ENCODE peak calls at places on chromosomes 13 and 19, in four cellular contexts. Q is K562, B is GM12878, W is HepG2. T is an unnamed sample.

GRCh38 chr19:13579388-13580060 is 73.2 kb upstream of the CACNA1A start:
- DNase-seq in Q (no peak), B (no peak), W (no peak), T (no peak)

GRCh38 chr19:11995174-11995573 is 30.3 kb downstream of the ZNF763 start:
- DNase-seq in Q (peak), B (no peak), W (no peak), T (no peak)

GRCh38 chr13:46165485-46166220 is 16.3 kb downstream of the LCP1 start:
- DNase-seq in Q (no peak), B (peak), W (no peak), T (no peak)

GRCh38 chr13:110463876-110464510 is 97.5 kb downstream of the RAB20 start:
- DNase-seq in Q (no peak), B (no peak), W (no peak), T (no peak)

GRCh38 chr19:5054551-5055456 is 85.9 kb downstream of the KDM4B start:
- DNase-seq in Q (no peak), B (no peak), W (no peak), T (no peak)

GRCh38 chr19:35745328-35746086 is at the start of the genes PSENEN and U2AF1L4:
- DNase-seq in Q (peak), B (peak), W (peak), T (peak)

GRCh38 chr13:78777973-78778372 is 119.0 kb upstream of the OBI1 start:
- DNase-seq in Q (no peak), B (no peak), W (no peak), T (no peak)

GRCh38 chr19:9877775-9878510 is 42.8 kb downstream of the PIN1 start:
- DNase-seq in Q (no peak), B (no peak), W (no peak), T (no peak)

GRCh38 chr13:101728021-101728420 is 275.5 kb downstream of the ITGBL1 start:
- DNase-seq in Q (no peak), B (no peak), W (no peak), T (no peak)

GRCh38 chr13:61880576-61881283 is 465.1 kb upstream of the PCDH20 start:
- DNase-seq in Q (peak), B (no peak), W (peak), T (peak)

GRCh38 chr19:41031926-41032325 is 40.8 kb downstream of the CYP2B6 start:
- DNase-seq in Q (no peak), B (no peak), W (no peak), T (no peak)
- TF ChIP-seq TAF1 in Q (no peak), B (no peak), W (no peak), T (no peak)

DNA sequence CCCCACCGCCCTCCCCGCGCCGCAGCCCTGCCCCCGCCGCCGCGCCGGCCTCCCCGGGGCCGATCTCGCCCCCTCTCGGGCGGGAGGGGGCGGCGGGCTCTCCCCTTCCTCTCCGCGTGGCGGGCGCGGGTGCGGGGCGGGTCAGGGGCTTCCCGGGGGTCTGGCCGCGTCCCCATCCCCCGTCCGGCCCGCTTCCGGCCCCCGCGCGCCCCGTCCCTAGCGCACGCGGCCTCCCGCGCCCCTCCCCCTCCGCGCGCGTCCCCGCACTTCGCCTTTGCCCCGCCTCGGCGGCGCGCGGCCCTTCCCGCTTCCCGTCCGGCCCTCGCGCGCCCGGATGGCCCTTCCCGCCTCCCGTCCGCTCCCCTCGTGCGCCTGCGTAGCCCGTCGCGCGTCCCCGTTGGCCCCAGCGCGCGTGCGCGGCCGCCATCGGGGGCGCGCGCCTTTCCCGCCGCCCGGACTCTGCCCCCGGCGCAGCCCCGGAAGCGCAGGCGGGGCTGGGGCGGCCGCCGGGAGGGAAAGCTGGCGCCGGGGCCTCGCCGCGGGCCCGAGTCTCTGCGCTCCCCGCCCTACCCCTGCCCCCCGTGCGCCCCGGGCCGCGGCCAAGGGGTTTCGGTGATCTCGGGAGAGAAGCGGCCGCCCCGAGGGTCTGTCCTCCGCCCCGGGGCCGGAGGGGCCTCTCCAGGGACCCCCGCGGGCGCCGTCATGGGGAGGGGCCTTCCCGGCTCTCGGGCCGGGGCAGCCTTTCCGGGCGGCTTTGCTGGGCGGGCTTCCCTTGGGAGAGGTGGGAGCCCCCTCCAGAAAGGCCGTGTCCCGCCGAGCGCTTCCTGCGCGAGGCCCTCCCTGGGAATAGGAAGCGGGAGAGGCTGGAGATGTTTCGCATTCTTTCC is 519 bp downstream of the PTBP1 start:
- DNase-seq in Q (peak), B (peak), W (peak), T (peak)
- TF ChIP-seq FOXM1 in Q (peak), B (no peak), W (no peak), T (no peak)

GRCh38 chr19:58045411-58046050 is 11.7 kb downstream of the ZSCAN1 start:
- DNase-seq in Q (no peak), B (no peak), W (no peak), T (no peak)

GRCh38 chr19:58042709-58043340 is 9.0 kb downstream of the ZSCAN1 start:
- DNase-seq in Q (no peak), B (no peak), W (no peak), T (no peak)

GRCh38 chr19:58046856-58047255 is 12.2 kb upstream of the ZNF135 start:
- DNase-seq in Q (no peak), B (no peak), W (no peak), T (no peak)

GRCh38 chr19:58044391-58044790 is 10.6 kb downstream of the ZSCAN1 start:
- DNase-seq in Q (peak), B (no peak), W (no peak), T (no peak)

DNA sequence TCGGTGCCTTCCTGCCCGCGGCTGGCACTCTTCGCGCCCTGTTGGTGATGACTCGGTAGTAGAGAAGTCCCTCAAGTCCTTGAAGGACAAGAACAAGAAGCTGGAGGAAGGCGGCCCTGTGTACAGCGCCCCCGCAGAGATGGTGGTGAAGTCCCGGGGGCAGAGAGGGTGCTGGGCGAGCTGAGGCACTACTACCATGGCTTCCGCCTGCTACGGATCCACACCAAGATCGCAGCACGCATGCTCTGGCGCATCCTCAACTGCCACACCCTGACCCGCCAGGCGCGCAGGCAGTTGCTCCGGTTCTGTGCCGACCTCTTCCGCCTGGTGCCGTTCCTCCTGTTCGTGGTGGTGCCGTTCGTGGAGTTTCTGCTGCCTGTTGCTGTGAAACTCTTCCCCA is 11.1 kb downstream of the ZSCAN1 start:
- DNase-seq in Q (no peak), B (no peak), W (no peak), T (no peak)
- TF ChIP-seq TAF1 in Q (no peak), B (no peak), W (no peak), T (no peak)

DNA sequence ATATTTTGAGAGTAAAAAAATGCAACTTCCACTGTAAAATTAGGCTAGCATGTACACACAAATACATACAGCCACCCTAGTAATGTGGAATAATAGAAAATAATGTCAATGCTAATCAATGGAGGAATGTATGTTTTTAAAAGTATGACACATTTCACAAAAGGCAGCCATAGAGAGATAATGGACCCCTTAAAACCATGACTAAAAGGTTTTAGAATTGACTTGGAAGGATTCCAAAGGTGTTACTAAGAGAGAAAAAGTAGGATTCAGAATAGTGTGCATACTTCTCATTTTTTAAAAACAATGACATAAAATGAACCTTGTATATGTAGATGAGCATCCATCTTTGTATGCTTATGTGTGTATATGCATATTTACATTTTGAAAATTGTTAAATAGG is 597.9 kb upstream of the PCDH9 start:
- DNase-seq in Q (no peak), B (no peak), W (no peak), T (no peak)
- TF ChIP-seq FOXM1 in Q (no peak), B (no peak), W (no peak), T (no peak)

GRCh38 chr19:16076958-16077611 is 790 bp downstream of the TPM4 start:
- DNase-seq in Q (no peak), B (no peak), W (no peak), T (peak)

GRCh38 chr19:16073988-16074387 is 2.3 kb upstream of the TPM4 start:
- DNase-seq in Q (no peak), B (no peak), W (no peak), T (no peak)

GRCh38 chr19:16074488-16075365 is 1.6 kb upstream of the TPM4 start:
- DNase-seq in Q (no peak), B (no peak), W (no peak), T (no peak)

GRCh38 chr19:16076154-16076957 is at the start of gene TPM4:
- DNase-seq in Q (peak), B (peak), W (peak), T (peak)

GRCh38 chr19:16075430-16076153 is 703 bp upstream of the TPM4 start:
- DNase-seq in Q (no peak), B (no peak), W (no peak), T (no peak)
- TF ChIP-seq TAF1 in Q (no peak), B (no peak), W (no peak), T (no peak)

T was measured in SK-N-SH.